ENCODE peak calls at places on chromosomes 16 and 17, in seven cellular contexts. L is H9, G is neuronal stem cell, P is mesendoderm, Y is H1, O is trophoblast cell, M is IMR-90. D is an unnamed sample.

GRCh38 chr16:76176153-76176552 is 101.0 kb upstream of the CNTNAP4 start:
- DNase-seq in L (no peak), P (no peak), O (no peak), G (no peak), M (no peak), Y (no peak), D (no peak)

GRCh38 chr17:12133183-12133582 is 112.5 kb downstream of the MAP2K4 start:
- DNase-seq in G (no peak), O (peak), L (no peak), M (peak), Y (no peak), P (peak), D (peak)

GRCh38 chr16:87686697-87687570 is 78.9 kb downstream of the KLHDC4 start:
- DNase-seq in P (no peak), L (no peak), G (no peak), O (no peak), Y (no peak), M (no peak), D (no peak)

GRCh38 chr17:62875296-62875695 is 67.2 kb upstream of the MARCHF10 start:
- DNase-seq in O (no peak), P (no peak), Y (no peak), L (no peak), M (no peak), G (no peak), D (no peak)

GRCh38 chr16:55443434-55443833 is 35.6 kb upstream of the MMP2 start:
- DNase-seq in L (no peak), M (no peak), G (no peak), P (no peak), Y (no peak), O (no peak), D (no peak)

GRCh38 chr17:70181866-70182265 is 12.5 kb downstream of the KCNJ2 start:
- DNase-seq in Y (no peak), G (no peak), P (no peak), L (no peak), M (peak), O (no peak), D (no peak)

GRCh38 chr17:8192070-8192815 is 2.3 kb upstream of the BORCS6 start:
- DNase-seq in M (peak), O (peak), P (peak), G (peak), Y (peak), L (peak), D (peak)

GRCh38 chr17:17561408-17562144 is 29.9 kb downstream of the PEMT start:
- DNase-seq in M (no peak), P (no peak), G (no peak), O (no peak), L (no peak), Y (no peak), D (no peak)

GRCh38 chr17:7477392-7478275 is 1.8 kb downstream of the ZBTB4 start:
- DNase-seq in G (no peak), P (no peak), L (no peak), Y (no peak), M (peak), O (peak), D (peak)

GRCh38 chr16:85423186-85423550 is 190.0 kb upstream of the GSE1 start:
- DNase-seq in O (no peak), P (no peak), L (no peak), M (no peak), G (no peak), Y (peak), D (no peak)

GRCh38 chr16:11316331-11317015 is 28.8 kb upstream of the RMI2 start:
- DNase-seq in M (no peak), L (peak), G (no peak), O (no peak), Y (peak), P (peak), D (peak)

GRCh38 chr17:63335818-63336217 is 110.3 kb downstream of the CYB561 start:
- DNase-seq in G (no peak), P (no peak), L (no peak), O (no peak), Y (no peak), M (no peak), D (no peak)

GRCh38 chr17:34235389-34236028 is 19.6 kb upstream of the CCL2 start:
- DNase-seq in M (peak), G (no peak), P (peak), L (no peak), O (no peak), Y (no peak), D (no peak)

GRCh38 chr16:69324013-69324531 is 6.3 kb downstream of the PDF start:
- DNase-seq in L (no peak), M (no peak), P (no peak), G (no peak), Y (no peak), O (no peak), D (peak)

GRCh38 chr16:79318137-79318899 is 282.2 kb downstream of the MAF start:
- DNase-seq in O (no peak), G (no peak), L (peak), M (no peak), P (no peak), Y (no peak), D (no peak)

GRCh38 chr17:19664136-19664820 is 15.7 kb downstream of the ALDH3A2 start:
- DNase-seq in M (no peak), Y (peak), G (no peak), P (no peak), L (peak), O (no peak), D (no peak)

GRCh38 chr17:79011451-79012147 is 2.0 kb upstream of the CANT1 start:
- DNase-seq in M (peak), G (no peak), O (peak), L (no peak), P (peak), Y (no peak), D (peak)

GRCh38 chr17:75898065-75898464 is 1.3 kb upstream of the TRIM65 start:
- DNase-seq in P (no peak), G (no peak), M (no peak), O (no peak), Y (no peak), L (no peak), D (no peak)

GRCh38 chr16:78220571-78220970 is 121.1 kb downstream of the WWOX start:
- DNase-seq in P (no peak), M (no peak), L (no peak), G (no peak), Y (no peak), O (peak), D (peak)

GRCh38 chr17:46176975-46177374 is 16.3 kb downstream of the KANSL1 start:
- DNase-seq in P (no peak), M (no peak), O (no peak), Y (no peak), G (no peak), L (no peak), D (no peak)

GRCh38 chr16:79287424-79287917 is 313.1 kb downstream of the MAF start:
- DNase-seq in P (no peak), G (no peak), Y (no peak), L (no peak), M (no peak), O (no peak), D (no peak)

GRCh38 chr16:57534881-57535658 is 1.3 kb downstream of the CCDC102A start:
- DNase-seq in L (peak), G (no peak), M (no peak), O (no peak), Y (peak), P (no peak), D (no peak)

GRCh38 chr16:49499018-49499785 is 125.6 kb downstream of the C16orf78 start:
- DNase-seq in L (no peak), Y (no peak), P (peak), M (no peak), O (no peak), G (no peak), D (no peak)

GRCh38 chr17:35817196-35817595 is 7.9 kb downstream of the TAF15 start:
- DNase-seq in L (no peak), Y (no peak), O (no peak), G (no peak), P (no peak), M (peak), D (peak)

GRCh38 chr17:5501725-5502124 is 15.4 kb downstream of the MIS12 start:
- DNase-seq in O (no peak), P (no peak), G (no peak), L (no peak), M (no peak), Y (no peak), D (no peak)

GRCh38 chr16:15538484-15538883 is 104.1 kb downstream of the BMERB1 start:
- DNase-seq in M (no peak), O (no peak), G (no peak), P (no peak), Y (no peak), L (no peak), D (no peak)

GRCh38 chr17:50840311-50840851 is 5.0 kb downstream of the WFIKKN2 start:
- DNase-seq in L (peak), Y (no peak), G (no peak), M (no peak), O (no peak), P (no peak), D (no peak)

GRCh38 chr16:49608095-49608494 is 234.5 kb downstream of the C16orf78 start:
- DNase-seq in G (no peak), P (peak), M (no peak), Y (peak), L (peak), O (no peak), D (no peak)

GRCh38 chr17:31148205-31148604 is 53.4 kb downstream of the NF1 start:
- DNase-seq in L (no peak), G (no peak), P (no peak), Y (no peak), M (peak), O (no peak), D (peak)

GRCh38 chr16:28520672-28521071 is 14.0 kb upstream of the IL27 start:
- DNase-seq in G (no peak), Y (no peak), L (no peak), O (no peak), M (no peak), P (no peak), D (no peak)

GRCh38 chr17:78678220-78678554 is 101.0 kb upstream of the DNAH17 start:
- DNase-seq in G (no peak), Y (no peak), P (no peak), M (no peak), L (no peak), O (no peak), D (no peak)

GRCh38 chr16:15435216-15435864 is 952 bp downstream of the BMERB1 start:
- DNase-seq in G (no peak), O (no peak), Y (peak), P (peak), M (no peak), L (no peak), D (peak)

GRCh38 chr17:15440347-15440746 is 27.1 kb downstream of the CDRT4 start:
- DNase-seq in Y (no peak), L (no peak), P (no peak), G (no peak), O (no peak), M (no peak), D (no peak)
- H2AK5ac ChIP-seq in Y (no peak), L (no peak), P (no peak), G (no peak), O (peak), M (no peak), D (no peak)

GRCh38 chr17:58032691-58033415 is 25.8 kb upstream of the SRSF1 start:
- DNase-seq in Y (no peak), P (peak), G (no peak), M (no peak), O (peak), L (no peak), D (no peak)

GRCh38 chr17:58028591-58028990 is 21.5 kb upstream of the SRSF1 start:
- DNase-seq in M (no peak), L (no peak), O (no peak), P (no peak), Y (no peak), G (no peak), D (no peak)
- H2AK5ac ChIP-seq in M (no peak), L (no peak), O (no peak), P (no peak), Y (no peak), G (no peak), D (no peak)

GRCh38 chr16:842061-842476 is 41.5 kb upstream of the GNG13 start:
- DNase-seq in G (no peak), O (no peak), L (no peak), P (no peak), Y (no peak), M (peak), D (no peak)
- H2AK5ac ChIP-seq in G (peak), O (no peak), L (no peak), P (no peak), Y (no peak), M (no peak), D (no peak)

DNA sequence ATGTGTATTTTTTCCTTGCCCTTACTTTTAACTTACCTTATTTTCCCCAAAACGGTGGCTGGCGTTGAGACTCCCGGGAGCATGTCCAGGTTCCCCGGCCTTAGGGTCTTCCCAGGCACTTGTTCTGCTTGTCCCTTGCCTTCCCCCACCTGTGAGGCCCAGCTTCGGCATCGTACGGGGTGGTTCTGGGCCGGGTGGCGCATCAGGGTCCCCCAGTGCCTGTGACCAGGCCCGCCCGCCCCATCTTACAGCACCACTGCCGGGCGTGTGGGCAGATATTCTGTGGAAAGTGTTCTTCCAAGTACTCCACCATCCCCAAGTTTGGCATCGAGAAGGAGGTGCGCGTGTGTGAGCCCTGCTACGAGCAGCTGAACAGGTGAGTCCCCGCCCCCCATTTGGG is 7.4 kb downstream of the HGS start:
- DNase-seq in M (no peak), L (no peak), P (no peak), G (no peak), O (no peak), Y (no peak), D (no peak)
- H2AK5ac ChIP-seq in M (no peak), L (no peak), P (no peak), G (no peak), O (no peak), Y (no peak), D (no peak)

GRCh38 chr16:10220942-10221341 is 38.7 kb upstream of the GRIN2A start:
- DNase-seq in G (no peak), L (no peak), O (no peak), P (no peak), M (no peak), Y (no peak), D (no peak)
- H2AK5ac ChIP-seq in G (no peak), L (no peak), O (no peak), P (no peak), M (no peak), Y (no peak), D (no peak)

GRCh38 chr16:83942074-83942473 is 11.0 kb upstream of the OSGIN1 start:
- DNase-seq in O (no peak), P (no peak), L (no peak), Y (no peak), G (no peak), M (no peak), D (no peak)

GRCh38 chr16:83942815-83943515 is 10.1 kb upstream of the OSGIN1 start:
- DNase-seq in G (no peak), L (no peak), M (no peak), O (peak), P (no peak), Y (no peak), D (no peak)

GRCh38 chr16:83946154-83946780 is 6.8 kb upstream of the OSGIN1 start:
- DNase-seq in Y (no peak), P (no peak), M (no peak), O (no peak), L (no peak), G (no peak), D (no peak)

GRCh38 chr16:83945587-83945986 is 7.5 kb upstream of the OSGIN1 start:
- DNase-seq in Y (no peak), M (no peak), O (no peak), G (no peak), P (no peak), L (no peak), D (no peak)

DNA sequence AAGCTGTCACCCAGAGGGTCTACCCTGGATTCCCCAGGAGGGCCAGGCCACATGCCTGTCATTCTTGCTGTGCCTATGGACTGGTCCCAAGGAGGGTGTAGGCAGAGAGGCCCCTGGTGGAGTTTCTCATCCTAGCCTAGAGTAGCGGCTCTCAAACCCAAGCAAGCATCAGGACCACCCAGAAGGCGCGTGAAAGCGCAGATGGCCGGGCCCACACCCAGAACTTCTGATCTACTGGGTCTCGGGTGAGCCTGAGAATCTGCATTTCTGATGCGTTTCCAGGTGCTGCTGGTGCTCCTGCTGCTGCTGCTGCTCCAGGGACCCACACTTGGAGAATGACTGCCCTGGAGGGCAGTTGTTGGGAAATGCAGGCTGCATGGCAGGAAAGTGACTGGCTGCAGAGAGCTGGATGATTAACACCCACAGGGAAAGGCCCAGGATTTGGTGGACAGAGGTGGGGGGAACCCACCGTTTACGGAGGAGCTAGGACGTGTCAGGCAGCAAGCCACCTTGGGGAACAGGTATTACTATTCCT is 9.5 kb upstream of the OSGIN1 start:
- DNase-seq in Y (no peak), O (peak), P (no peak), L (no peak), M (no peak), G (no peak), D (no peak)
- H2AK5ac ChIP-seq in Y (no peak), O (no peak), P (no peak), L (no peak), M (no peak), G (no peak), D (no peak)

DNA sequence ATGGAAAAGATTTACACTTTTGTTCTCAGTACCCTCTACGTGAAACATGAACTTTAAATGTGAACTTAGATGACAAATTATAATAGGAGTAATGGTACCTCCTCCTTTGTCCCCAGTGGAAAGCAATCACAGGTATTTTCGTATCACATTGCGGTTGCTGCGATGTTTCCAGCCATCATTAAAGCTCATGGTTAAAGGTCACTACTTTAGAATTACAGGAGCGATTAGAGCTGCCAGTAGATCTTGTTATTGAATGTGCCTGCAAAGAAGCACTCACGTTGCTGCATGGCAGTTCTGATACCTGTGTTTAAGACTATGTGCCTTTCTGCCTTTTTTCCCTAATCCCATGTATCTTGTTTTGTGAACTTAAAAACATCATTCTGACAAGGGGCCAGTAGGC is 301.0 kb downstream of the CPPED1 start:
- DNase-seq in G (no peak), L (no peak), O (no peak), M (no peak), Y (no peak), P (no peak), D (no peak)
- H2AK5ac ChIP-seq in G (no peak), L (no peak), O (no peak), M (no peak), Y (no peak), P (no peak), D (no peak)

D was measured in mesenchymal stem cell.